ENCODE peak calls at places on chromosomes 12 and 14, in nine cellular contexts. I is sigmoid colon, Q is uterus, F is prostate gland, N is body of pancreas, V is IMR-90, O is heart left ventricle, D is gastrocnemius medialis, B is tibial nerve. U is an unnamed sample.

GRCh38 chr14:79967453-79967852 is 243.9 kb downstream of the DIO2 start:
- DNase-seq in Q (no peak), V (peak; percentile 54), O (no peak), B (no peak), D (no peak), I (no peak), N (no peak), F (no peak), U (no peak)

GRCh38 chr12:52005903-52006703 is 643 bp upstream of the TAMALIN start:
- DNase-seq in V (no peak), O (peak; percentile 68), B (peak; percentile 47), F (no peak), Q (no peak), N (peak; percentile 42), D (peak; percentile 59), I (peak; percentile 87), U (peak; percentile 76)

GRCh38 chr14:98234208-98234607 is 1037.8 kb downstream of the BCL11B start:
- DNase-seq in I (no peak), V (no peak), Q (no peak), N (no peak), O (no peak), B (no peak), F (no peak), D (no peak), U (no peak)

GRCh38 chr12:63038361-63039100 is 103.6 kb upstream of the PPM1H start:
- DNase-seq in F (no peak), O (no peak), Q (no peak), V (no peak), D (no peak), B (no peak), I (no peak), N (no peak), U (no peak)

GRCh38 chr14:92105073-92105844 is 1.1 kb downstream of the ATXN3 start:
- DNase-seq in V (peak; percentile 48), I (no peak), B (no peak), F (no peak), N (no peak), Q (no peak), O (no peak), D (no peak), U (no peak)

GRCh38 chr14:59695198-59695597 is 118.6 kb upstream of the CCDC175 start:
- DNase-seq in I (no peak), B (peak; percentile 17), D (peak; percentile 67), N (peak; percentile 7), F (no peak), V (no peak), O (no peak), Q (no peak), U (no peak)

GRCh38 chr12:107884769-107885694 is 110.5 kb downstream of the ASCL4 start:
- DNase-seq in B (no peak), Q (no peak), F (peak; percentile 38), D (no peak), I (peak; percentile 74), O (peak; percentile 34), V (peak; percentile 49), N (peak; percentile 63), U (peak; percentile 62)

GRCh38 chr14:70086685-70087379 is 101.9 kb downstream of the SLC8A3 start:
- DNase-seq in B (no peak), Q (no peak), I (no peak), F (peak; percentile 23), O (no peak), V (peak; percentile 54), D (no peak), N (peak; percentile 51), U (no peak)

GRCh38 chr12:11839093-11839641 is 189.7 kb downstream of the ETV6 start:
- DNase-seq in I (no peak), Q (no peak), V (peak; percentile 61), F (no peak), O (no peak), N (peak; percentile 31), B (peak; percentile 35), D (no peak), U (no peak)

GRCh38 chr12:46390304-46390703 is 17.7 kb upstream of the SLC38A2 start:
- DNase-seq in Q (no peak), F (no peak), V (no peak), D (no peak), I (no peak), N (no peak), B (no peak), O (no peak), U (no peak)

GRCh38 chr12:124764870-124765570 is 98.6 kb downstream of the SCARB1 start:
- DNase-seq in O (no peak), F (no peak), B (peak; percentile 72), Q (no peak), I (peak; percentile 87), V (peak; percentile 89), D (peak; percentile 79), N (no peak), U (no peak)

GRCh38 chr14:75286313-75286712 is 7.7 kb downstream of the FOS start:
- DNase-seq in Q (no peak), F (no peak), O (peak; percentile 61), B (peak; percentile 4), I (peak; percentile 65), N (no peak), D (peak; percentile 68), V (no peak), U (no peak)

GRCh38 chr14:87944987-87945604 is 47.9 kb downstream of the GALC start:
- DNase-seq in N (no peak), Q (no peak), I (no peak), O (no peak), F (no peak), V (peak; percentile 68), D (no peak), B (peak; percentile 11), U (no peak)

GRCh38 chr12:76555226-76555767 is 4.3 kb downstream of the OSBPL8 start:
- DNase-seq in B (no peak), V (peak; percentile 11), O (no peak), Q (no peak), N (no peak), I (no peak), D (no peak), F (no peak), U (no peak)

GRCh38 chr12:6603095-6603567 is 4.0 kb downstream of the CHD4 start:
- DNase-seq in O (peak; percentile 80), F (no peak), Q (peak; percentile 35), N (peak; percentile 22), D (peak; percentile 61), B (no peak), V (peak; percentile 25), I (peak; percentile 79), U (no peak)

DNA sequence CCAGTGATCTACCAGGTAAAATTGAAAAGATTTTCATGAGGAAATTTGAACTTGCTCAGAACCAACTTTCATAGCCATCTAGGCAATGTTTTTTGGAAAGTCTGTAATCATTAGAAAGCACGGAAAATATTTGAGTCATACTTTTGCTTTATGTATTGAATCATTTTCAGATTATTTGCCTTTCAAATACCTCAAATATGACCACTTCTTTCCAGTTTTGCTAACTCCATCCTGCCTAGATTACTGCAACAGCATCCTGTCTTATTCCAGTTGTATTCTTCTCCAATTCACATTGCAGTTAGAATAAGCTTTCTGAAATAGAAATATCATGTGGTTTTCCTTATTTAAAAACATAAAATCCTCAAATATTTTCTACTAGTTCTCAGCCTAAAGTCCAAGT is 239.8 kb upstream of the FAR2 start:
- DNase-seq in Q (no peak), N (no peak), D (no peak), I (no peak), F (no peak), V (peak; percentile 80), B (no peak), O (no peak), U (no peak)
- H3K9me3 ChIP-seq in Q (peaks cover 20% of the 10 kb centered on the region), N (peaks cover 19% of the 10 kb centered on the region), D (peaks cover 8% of the 10 kb centered on the region), I (no peaks in the 10 kb centered on the region), F (no peaks in the 10 kb centered on the region), V (peaks cover 8% of the 10 kb centered on the region), B (no peaks in the 10 kb centered on the region), O (peaks cover 17% of the 10 kb centered on the region), U (no peaks in the 10 kb centered on the region)

GRCh38 chr14:95407342-95407741 is 87.6 kb upstream of the CLMN start:
- DNase-seq in Q (peak; percentile 44), O (no peak), D (no peak), V (no peak), B (no peak), I (no peak), F (no peak), N (no peak), U (no peak)
- H3K27me3 ChIP-seq in Q (no peaks in the 10 kb centered on the region), O (no peaks in the 10 kb centered on the region), D (no peaks in the 10 kb centered on the region), V (peaks cover 4% of the 10 kb centered on the region), B (no peaks in the 10 kb centered on the region), I (no peaks in the 10 kb centered on the region), F (no peaks in the 10 kb centered on the region), N (no peaks in the 10 kb centered on the region), U (no peaks in the 10 kb centered on the region)

DNA sequence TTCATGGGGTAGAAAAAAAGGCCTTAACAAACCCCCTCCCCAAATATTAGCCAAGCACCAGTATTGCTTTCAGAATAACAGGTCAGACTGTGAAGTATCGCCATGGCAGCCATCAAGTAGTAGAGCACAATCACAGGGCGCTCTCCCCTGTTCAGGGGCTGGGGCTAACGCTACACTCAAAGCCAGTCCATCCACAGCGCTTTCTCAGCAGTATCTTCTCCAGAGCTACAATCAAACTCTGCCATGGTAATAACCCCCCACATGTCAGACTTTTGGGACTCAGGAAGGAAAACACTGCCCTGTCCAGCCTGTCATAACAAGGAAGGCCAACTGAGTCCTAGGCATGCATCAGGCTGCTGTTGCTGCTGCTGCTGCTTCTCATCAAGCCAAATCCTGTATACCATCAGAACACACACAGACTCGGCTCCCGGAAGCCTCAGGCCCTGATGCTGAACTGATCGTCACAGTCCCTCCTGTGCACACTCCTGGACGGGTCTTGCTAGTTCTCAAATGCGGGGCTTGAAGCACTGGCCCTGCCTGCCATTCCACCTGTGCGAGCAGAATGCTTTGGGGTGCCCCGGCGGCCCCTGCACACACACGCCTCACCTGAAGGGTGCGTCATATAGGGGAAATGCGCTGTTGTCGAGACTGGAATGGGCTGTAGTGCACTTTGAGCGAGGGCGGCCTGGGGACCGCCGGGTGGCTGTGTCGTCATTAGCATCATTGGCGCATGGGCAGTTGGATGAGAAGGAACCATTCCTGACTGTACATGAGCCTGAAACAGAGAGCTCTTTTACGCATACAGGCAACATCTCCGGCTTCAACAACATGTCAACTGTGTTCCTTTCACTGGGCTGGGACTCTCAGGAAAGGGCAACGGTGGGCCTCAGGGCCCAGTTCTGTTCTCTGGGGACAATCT is 47.6 kb downstream of the SH2B3 start:
- DNase-seq in V (no peak), D (no peak), I (peak; percentile 47), O (no peak), N (no peak), Q (no peak), F (no peak), B (no peak), U (peak; percentile 44)
- TF ChIP-seq POLR2A in V (no peak), D (no peak), I (no peak), O (no peak), N (no peak), Q (no peak), F (no peak), B (no peak), U (no peak)

DNA sequence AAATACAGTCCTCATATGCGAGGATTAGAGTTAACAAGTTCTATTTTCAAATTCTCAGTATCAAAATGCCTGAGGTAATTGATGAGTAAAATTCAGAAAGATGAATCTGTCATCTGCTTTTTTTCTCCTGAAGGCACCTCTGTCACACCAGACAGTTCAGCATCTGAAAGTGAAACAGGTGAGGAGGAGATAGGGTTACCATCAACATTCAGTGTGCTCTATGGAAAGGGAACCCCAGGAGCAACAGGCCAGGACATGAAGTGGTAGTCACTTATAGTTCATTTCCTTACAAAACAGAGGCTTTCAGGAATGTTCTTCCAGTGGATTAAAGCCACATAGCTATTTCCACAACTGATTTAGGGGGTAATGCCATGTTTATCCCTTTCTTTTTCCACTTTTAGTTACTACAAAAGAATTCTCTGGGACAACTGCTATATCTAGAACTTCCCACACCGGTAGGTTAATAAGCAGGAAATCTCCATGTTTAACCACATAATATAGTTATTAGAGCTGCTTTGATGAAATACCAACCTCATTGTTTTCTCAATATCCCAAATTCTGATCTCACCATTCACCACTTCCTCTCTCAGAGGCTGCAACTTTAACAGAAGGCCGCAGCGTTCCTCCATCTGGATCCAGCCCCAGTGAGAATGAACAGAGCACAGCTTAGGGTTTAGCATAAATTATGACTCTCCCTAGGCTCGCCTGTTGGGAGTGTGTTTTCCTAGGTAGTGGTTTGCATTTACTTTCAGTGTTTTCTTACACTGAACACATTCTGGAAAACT is 177.0 kb upstream of the CNTN1 start:
- DNase-seq in I (no peak), O (no peak), Q (no peak), V (no peak), F (no peak), D (no peak), N (no peak), B (no peak), U (no peak)
- H3K9me3 ChIP-seq in I (no peaks in the 10 kb centered on the region), O (no peaks in the 10 kb centered on the region), Q (no peaks in the 10 kb centered on the region), V (peaks cover 2% of the 10 kb centered on the region), F (no peaks in the 10 kb centered on the region), D (no peaks in the 10 kb centered on the region), N (no peaks in the 10 kb centered on the region), B (no peaks in the 10 kb centered on the region), U (no peaks in the 10 kb centered on the region)